ENCODE peak calls at places on chromosomes 2 and 18, in nine cellular contexts. I is astrocyte of the cerebellum, R is neural progenitor cell, W is fibroblast of mammary gland, H is GM12865, P is GM13977, Z is heart left ventricle, L is WTC11, S is sigmoid colon. B is an unnamed sample.

GRCh38 chr2:24592436-24593100 is 101.5 kb downstream of the NCOA1 start:
- DNase-seq in W (no peak), P (no peak), Z (no peak), L (no peak), H (no peak), I (no peak), S (no peak), R (no peak), B (no peak)

GRCh38 chr2:207180741-207181140 is 15.0 kb upstream of the KLF7 start:
- DNase-seq in I (no peak), P (no peak), L (no peak), S (no peak), H (no peak), W (peak; percentile 42), R (no peak), Z (no peak), B (no peak)

GRCh38 chr2:218555527-218555926 is 12.6 kb downstream of the USP37 start:
- DNase-seq in R (peak; percentile 9), P (no peak), I (no peak), S (no peak), H (no peak), Z (no peak), L (no peak), W (no peak), B (no peak)

GRCh38 chr2:144471316-144472045 is 48.4 kb downstream of the ZEB2 start:
- DNase-seq in H (peak; percentile 47), L (no peak), S (no peak), I (no peak), R (peak; percentile 35), Z (no peak), P (peak; percentile 24), W (no peak), B (no peak)

GRCh38 chr2:182716665-182716990 is 571 bp downstream of the DNAJC10 start:
- DNase-seq in P (no peak), R (no peak), Z (peak; percentile 23), I (no peak), H (no peak), W (no peak), L (peak; percentile 19), S (no peak), B (no peak)

GRCh38 chr2:69192176-69192945 is 179.4 kb downstream of the ANTXR1 start:
- DNase-seq in R (no peak), S (no peak), H (no peak), I (peak; percentile 12), Z (no peak), P (no peak), L (no peak), W (peak; percentile 43), B (no peak)

GRCh38 chr2:55159752-55160151 is 72.3 kb downstream of the CLHC1 start:
- DNase-seq in Z (no peak), P (no peak), H (no peak), L (no peak), S (no peak), I (no peak), W (no peak), R (no peak), B (no peak)

GRCh38 chr2:43027496-43027895 is 198.9 kb downstream of the ZFP36L2 start:
- DNase-seq in P (no peak), L (no peak), R (no peak), S (no peak), Z (no peak), I (no peak), W (no peak), H (no peak), B (no peak)

GRCh38 chr18:31101148-31102019 is 837 bp downstream of the DSC2 start:
- DNase-seq in L (peak; percentile 73), I (no peak), P (peak; percentile 68), W (no peak), R (peak; percentile 85), H (no peak), Z (peak; percentile 90), S (peak; percentile 80), B (peak; percentile 51)

GRCh38 chr2:41040782-41041181 is 588.9 kb upstream of the SLC8A1 start:
- DNase-seq in H (no peak), I (no peak), W (no peak), Z (no peak), S (no peak), L (no peak), P (no peak), R (no peak), B (no peak)

GRCh38 chr2:12222561-12222960 is 476.1 kb downstream of the LPIN1 start:
- DNase-seq in I (no peak), R (no peak), S (no peak), Z (no peak), H (no peak), W (peak; percentile 21), P (no peak), L (no peak), B (no peak)

GRCh38 chr2:8743261-8743660 is 61.4 kb downstream of the ID2 start:
- DNase-seq in I (no peak), H (no peak), L (no peak), S (no peak), P (no peak), Z (no peak), W (no peak), R (no peak), B (no peak)

GRCh38 chr18:64337018-64337417 is 188.1 kb upstream of the LINC00305 start:
- DNase-seq in S (no peak), R (no peak), I (no peak), Z (no peak), H (no peak), L (no peak), W (no peak), P (no peak), B (no peak)

GRCh38 chr2:237691908-237692600 is 64.7 kb downstream of the LRRFIP1 start:
- DNase-seq in R (peak; percentile 97), Z (peak; percentile 98), L (peak; percentile 97), W (peak; percentile 77), H (peak; percentile 97), S (peak; percentile 99), I (peak; percentile 76), P (peak; percentile 98), B (peak; percentile 94)

GRCh38 chr2:230230087-230230486 is 4.6 kb downstream of the SP140 start:
- DNase-seq in H (no peak), Z (no peak), W (peak; percentile 70), P (no peak), S (no peak), I (peak; percentile 70), L (no peak), R (no peak), B (no peak)

GRCh38 chr18:60534539-60534938 is 162.0 kb upstream of the MC4R start:
- DNase-seq in W (peak; percentile 51), R (no peak), P (no peak), I (peak; percentile 42), S (no peak), H (no peak), Z (no peak), L (no peak), B (no peak)

GRCh38 chr18:37330173-37330572 is 235.4 kb downstream of the CELF4 start:
- DNase-seq in I (no peak), R (no peak), W (no peak), S (no peak), Z (no peak), H (no peak), P (no peak), L (no peak), B (no peak)

GRCh38 chr2:196748123-196748522 is 51.4 kb downstream of the GTF3C3 start:
- DNase-seq in L (no peak), H (no peak), I (no peak), Z (no peak), S (no peak), P (no peak), R (no peak), W (no peak), B (no peak)

GRCh38 chr2:15432642-15433261 is 128.4 kb downstream of the NBAS start:
- DNase-seq in R (no peak), H (no peak), S (no peak), P (no peak), L (no peak), W (no peak), I (no peak), Z (no peak), B (no peak)

GRCh38 chr2:43675646-43676321 is 445 bp downstream of the C1GALT1C1L start:
- DNase-seq in S (no peak), H (no peak), P (no peak), Z (no peak), L (no peak), W (no peak), I (no peak), R (no peak), B (no peak)

GRCh38 chr2:21422050-21422449 is 298.3 kb downstream of the TDRD15 start:
- DNase-seq in L (peak; percentile 90), Z (no peak), H (peak; percentile 64), W (no peak), P (peak; percentile 23), R (peak; percentile 66), S (no peak), I (no peak), B (peak; percentile 51)

GRCh38 chr2:151176661-151177060 is 85.0 kb downstream of the RBM43 start:
- DNase-seq in Z (no peak), P (no peak), I (no peak), R (no peak), W (no peak), H (no peak), L (peak; percentile 17), S (no peak), B (no peak)

DNA sequence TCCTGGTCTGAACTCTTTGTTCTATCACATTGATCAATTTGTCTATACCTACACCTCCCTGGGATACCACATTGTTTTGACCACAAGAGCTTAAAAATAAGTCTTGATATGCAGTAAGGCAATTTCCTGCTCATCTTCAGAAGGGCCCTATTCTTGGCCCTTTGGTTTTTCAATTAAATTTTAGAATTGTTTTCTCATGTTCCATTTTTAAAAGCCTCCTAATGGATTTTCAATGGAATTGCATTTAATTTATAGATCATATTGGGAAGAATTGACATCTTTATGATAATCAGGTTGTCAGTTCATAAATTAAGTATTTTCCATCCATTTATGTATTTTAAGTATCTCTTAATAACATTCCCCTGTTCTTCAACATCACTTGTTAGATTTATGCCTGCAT is 47.6 kb upstream of the EPAS1 start:
- DNase-seq in L (no peak), I (no peak), R (no peak), W (no peak), P (no peak), S (no peak), H (no peak), Z (no peak), B (no peak)
- TF ChIP-seq CTCF in L (no peak), I (no peak), R (no peak), W (no peak), P (no peak), S (no peak), H (no peak), Z (no peak), B (no peak)

GRCh38 chr2:99190548-99190947 is 9.6 kb downstream of the MRPL30 start:
- DNase-seq in L (no peak), Z (no peak), S (no peak), R (no peak), P (no peak), H (no peak), W (no peak), I (no peak), B (no peak)
- TF ChIP-seq CTCF in L (no peak), Z (no peak), S (no peak), R (peak; percentile 24), P (no peak), H (no peak), W (peak; percentile 1), I (peak; percentile 26), B (peak; percentile 27)

GRCh38 chr2:238974510-238975166 is 126.8 kb downstream of the TWIST2 start:
- DNase-seq in I (peak; percentile 81), W (peak; percentile 97), L (no peak), H (no peak), Z (no peak), P (no peak), S (peak; percentile 77), R (peak; percentile 30), B (no peak)
- TF ChIP-seq CTCF in I (peak; percentile 55), W (peak; percentile 62), L (no peak), H (no peak), Z (no peak), P (no peak), S (no peak), R (peak; percentile 37), B (no peak)

GRCh38 chr2:192029089-192029488 is 165.6 kb downstream of the TMEFF2 start:
- DNase-seq in L (peak; percentile 67), S (no peak), P (no peak), I (no peak), R (peak; percentile 36), W (peak; percentile 46), H (peak; percentile 58), Z (no peak), B (no peak)
- TF ChIP-seq CTCF in L (peak; percentile 41), S (no peak), P (peak; percentile 28), I (peak; percentile 15), R (peak; percentile 32), W (peak; percentile 39), H (peak; percentile 41), Z (no peak), B (peak; percentile 43)